ENCODE peak calls at places on chromosome X, in seven cellular contexts. D is cardiac fibroblast, L is dorsolateral prefrontal cortex, B is suprapubic skin, C is uterus, P is hepatocyte, E is mucosa of descending colon. F is an unnamed sample.
A peak's percentile ranks its signal among the peaks of the same experiment; 100 is the strongest.

GRCh38 chrX:110417128-110417527 is 58.5 kb downstream of the RTL9 start:
- DNase-seq in C (no peak), P (no peak), L (no peak), B (no peak), E (no peak), D (no peak), F (no peak)

GRCh38 chrX:341541-342101 is 23.0 kb upstream of the GTPBP6 start:
- DNase-seq in D (no peak), L (no peak), C (no peak), P (no peak), E (no peak), B (peak; percentile 58), F (no peak)

GRCh38 chrX:77422886-77423648 is 24.1 kb upstream of the FGF16 start:
- DNase-seq in D (no peak), C (no peak), E (no peak), B (no peak), P (no peak), L (no peak), F (no peak)

GRCh38 chrX:154592505-154592904 is 7.6 kb downstream of the CTAG1A start:
- DNase-seq in B (no peak), E (no peak), P (no peak), L (no peak), D (no peak), C (no peak), F (no peak)

GRCh38 chrX:48493890-48494364 is 14.9 kb upstream of the PORCN start:
- DNase-seq in B (no peak), C (no peak), L (no peak), E (peak; percentile 45), D (peak; percentile 61), P (peak; percentile 52), F (peak; percentile 57)

GRCh38 chrX:81240701-81241100 is 38.8 kb downstream of the SH3BGRL start:
- DNase-seq in C (no peak), B (no peak), E (no peak), D (no peak), P (no peak), L (no peak), F (no peak)

GRCh38 chrX:105618393-105619101 is 203.8 kb upstream of the NRK start:
- DNase-seq in C (no peak), E (no peak), B (no peak), P (no peak), L (no peak), D (no peak), F (no peak)

GRCh38 chrX:139194571-139195280 is 335.8 kb upstream of the F9 start:
- DNase-seq in C (no peak), L (no peak), E (peak; percentile 24), P (peak; percentile 44), D (no peak), B (no peak), F (no peak)

GRCh38 chrX:102966701-102967100 is 29.6 kb downstream of the RAB40AL start:
- DNase-seq in L (no peak), P (no peak), D (no peak), B (no peak), C (no peak), E (no peak), F (no peak)

GRCh38 chrX:140733766-140734342 is 24.3 kb downstream of the LINC00632 start:
- DNase-seq in B (no peak), C (no peak), D (peak; percentile 66), E (peak; percentile 1), L (peak; percentile 27), P (peak; percentile 61), F (peak; percentile 75)

GRCh38 chrX:74422576-74423288 is 1.4 kb downstream of the SLC16A2 start:
- DNase-seq in E (peak; percentile 21), D (peak; percentile 71), C (peak; percentile 58), B (peak; percentile 80), L (peak; percentile 41), P (peak; percentile 74), F (peak; percentile 43)

GRCh38 chrX:2320580-2321327 is 180.0 kb downstream of the DHRSX start:
- DNase-seq in B (no peak), P (peak; percentile 81), E (no peak), L (peak; percentile 13), D (peak; percentile 71), C (no peak), F (peak; percentile 91)

GRCh38 chrX:21800344-21800770 is 39.1 kb upstream of the MBTPS2 start:
- DNase-seq in P (no peak), C (no peak), E (no peak), B (no peak), L (no peak), D (no peak), F (peak; percentile 54)

GRCh38 chrX:39848900-39849299 is 248.9 kb downstream of the BCOR start:
- DNase-seq in E (no peak), D (peak; percentile 36), P (no peak), L (no peak), B (no peak), C (peak; percentile 56), F (peak; percentile 62)

GRCh38 chrX:71301195-71301924 is at the start of gene ITGB1BP2:
- DNase-seq in L (no peak), P (peak; percentile 10), B (no peak), D (peak; percentile 61), E (no peak), C (peak; percentile 44), F (no peak)

DNA sequence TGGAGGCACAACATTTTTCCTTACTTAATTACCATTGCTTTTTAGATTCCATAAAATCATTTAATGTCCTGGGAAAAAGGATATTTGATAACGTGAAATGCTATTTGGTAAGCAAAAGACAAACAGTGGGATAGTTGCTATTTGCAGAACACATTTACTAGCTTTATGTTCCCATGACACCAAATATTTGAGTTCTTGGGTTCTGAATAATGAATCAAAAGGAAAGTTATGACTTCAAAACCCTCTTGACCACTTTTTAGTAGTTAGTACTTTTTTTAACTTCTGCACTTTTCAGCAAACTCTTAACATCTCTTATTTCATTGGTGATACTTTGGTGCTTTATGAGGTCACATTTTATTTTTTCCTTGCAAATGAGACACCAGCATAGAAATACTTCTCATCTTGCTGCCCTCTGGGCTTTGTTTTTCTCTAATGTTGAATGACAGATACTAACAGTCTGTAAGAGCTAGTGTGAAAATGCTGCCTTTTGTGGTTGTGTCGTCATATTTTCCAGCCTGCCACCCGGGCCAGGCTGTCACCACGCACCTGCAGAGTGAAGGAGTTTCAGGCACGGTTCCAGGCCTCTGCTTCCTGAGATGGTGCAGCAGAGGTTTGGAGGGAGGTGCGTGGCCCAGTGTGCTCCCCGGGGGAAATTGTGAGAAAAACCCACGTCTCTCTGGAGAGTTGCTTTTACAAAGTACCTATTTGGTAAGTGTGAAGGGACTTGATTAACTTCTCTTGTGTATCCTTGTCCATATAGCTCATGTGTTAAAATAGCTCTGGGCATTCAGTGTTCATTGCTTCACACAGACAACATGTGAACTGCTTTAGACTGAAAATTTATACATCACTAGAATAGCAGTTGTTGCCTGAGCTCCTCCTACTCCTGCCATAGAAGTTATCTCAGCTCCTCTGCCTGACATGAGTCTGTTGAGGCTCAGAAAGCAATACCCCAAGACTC is 34.7 kb downstream of the MSL3 start:
- DNase-seq in D (no peak), E (peak; percentile 16), B (no peak), P (no peak), L (peak; percentile 14), C (no peak), F (no peak)
- TF ChIP-seq CTCF in D (no peak), E (no peak), B (no peak), P (no peak), L (no peak), C (no peak), F (no peak)

DNA sequence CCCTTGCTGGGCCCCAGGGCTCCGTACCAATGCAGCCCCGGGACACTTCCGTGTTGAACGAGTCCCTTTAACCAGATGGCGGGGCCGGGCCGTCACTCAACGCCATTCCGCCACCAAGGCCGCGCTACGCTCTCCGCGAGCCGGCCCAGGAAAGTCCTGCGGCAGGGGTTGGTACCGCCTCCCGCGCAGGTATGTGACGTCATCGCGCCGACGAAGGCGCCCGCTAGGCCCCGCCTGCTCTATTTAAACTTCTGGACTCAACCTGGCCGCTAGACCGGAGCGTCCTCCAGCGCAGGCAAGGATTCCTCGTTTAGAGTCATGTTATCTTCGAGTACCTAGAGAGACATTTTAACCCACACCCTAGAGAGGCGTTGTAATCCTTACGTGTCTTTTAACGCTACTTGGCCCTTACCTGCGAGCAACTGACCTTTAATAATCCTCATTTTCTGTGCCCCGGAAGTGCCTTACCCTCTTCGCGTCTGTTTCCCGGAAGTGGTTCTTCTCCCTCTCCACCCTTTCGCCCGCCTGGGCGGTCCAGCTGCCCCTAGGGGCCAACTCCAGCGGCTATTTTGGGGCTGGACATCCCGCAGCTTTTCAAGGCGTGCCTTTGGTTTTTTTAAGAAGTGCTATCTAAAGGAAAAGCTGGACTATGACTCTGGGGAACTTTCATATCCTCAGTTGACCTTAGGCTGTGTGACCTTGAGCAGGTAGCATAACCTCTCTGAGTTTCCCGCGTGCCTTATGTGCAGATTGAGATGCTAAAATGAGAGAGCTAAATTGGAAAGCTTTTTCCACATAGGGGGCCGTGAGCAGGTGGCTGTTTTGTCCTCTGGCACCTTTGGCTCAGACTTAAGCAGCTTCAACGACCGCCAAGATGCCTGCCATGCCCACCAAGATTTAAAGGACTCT is at the start of gene PNPLA4:
- DNase-seq in B (peak; percentile 82), C (peak; percentile 66), D (peak; percentile 84), E (peak; percentile 87), P (peak; percentile 89), L (peak; percentile 74), F (peak; percentile 74)
- TF ChIP-seq CTCF in B (no peak), C (peak; percentile 8), D (no peak), E (no peak), P (peak; percentile 37), L (no peak), F (no peak)

DNA sequence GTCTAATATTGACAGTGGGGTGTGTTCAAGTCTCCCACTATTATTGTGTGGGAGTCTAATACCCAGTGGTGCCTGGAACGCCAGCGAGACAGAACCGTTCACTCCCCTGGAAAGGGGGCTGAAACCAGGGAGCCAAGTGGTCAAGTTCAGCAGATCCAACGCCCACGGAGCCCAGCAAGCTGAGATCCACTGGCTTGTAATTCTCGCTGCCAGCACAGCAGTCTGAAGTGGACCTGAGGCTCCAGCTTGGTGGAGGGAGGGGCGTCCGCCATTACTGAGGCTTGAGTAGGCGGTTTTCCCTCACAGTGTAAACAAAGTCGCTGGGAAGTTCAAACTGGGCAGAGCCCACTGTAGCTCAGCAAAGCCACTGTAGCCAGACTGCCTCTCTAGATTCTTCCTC is 407.3 kb downstream of the DMD start:
- DNase-seq in E (no peak), B (no peak), L (no peak), D (no peak), P (no peak), C (no peak), F (no peak)
- TF ChIP-seq CTCF in E (no peak), B (no peak), L (no peak), D (no peak), P (no peak), C (no peak), F (no peak)

GRCh38 chrX:149949743-149950436 is 11.6 kb upstream of the EOLA2 start:
- DNase-seq in L (no peak), D (peak; percentile 19), P (no peak), E (peak; percentile 33), C (no peak), B (no peak), F (no peak)

GRCh38 chrX:149948001-149948400 is 9.7 kb upstream of the EOLA2 start:
- DNase-seq in E (no peak), D (no peak), B (no peak), P (no peak), L (no peak), C (no peak), F (no peak)

DNA sequence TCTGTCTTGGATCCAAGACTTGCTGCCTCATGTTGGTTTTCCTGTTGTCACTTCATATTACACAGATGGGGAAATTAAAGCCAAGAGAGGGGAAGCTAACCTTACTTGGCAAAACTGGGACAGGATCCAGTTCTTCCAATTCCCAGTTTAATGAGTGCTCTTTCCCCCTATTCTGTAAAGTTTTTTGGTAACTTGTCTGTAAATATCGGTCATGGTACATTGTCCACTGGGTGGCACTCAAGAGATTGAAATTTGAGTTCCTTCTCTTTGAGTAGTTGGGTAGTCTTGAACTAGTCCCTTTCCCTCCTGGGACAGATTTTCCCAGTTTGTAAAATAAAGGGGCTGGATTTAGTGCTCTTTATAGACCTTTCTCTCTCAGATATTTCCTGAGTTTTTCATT is 12.4 kb upstream of the EOLA2 start:
- DNase-seq in B (no peak), P (peak; percentile 35), C (no peak), E (peak; percentile 61), D (peak; percentile 73), L (no peak), F (peak; percentile 65)
- TF ChIP-seq CTCF in B (no peak), P (peak; percentile 44), C (peak; percentile 29), E (no peak), D (peak; percentile 38), L (no peak), F (peak; percentile 56)

F was measured in MCF 10A.